ENCODE peak calls at places on chromosomes 2 and 18, in five cellular contexts. Z, D, H, X and W are unnamed samples.

GRCh38 chr18:61582205-61582710 is 249.0 kb downstream of the CDH20 start:
- DNase-seq in Z (no peak), D (no peak), H (no peak), X (no peak), W (no peak)

GRCh38 chr2:7672685-7673071 is 755.5 kb downstream of the RNF144A start:
- DNase-seq in Z (no peak), D (no peak), H (no peak), X (no peak), W (no peak)

GRCh38 chr2:234203135-234203984 is 152.9 kb downstream of the SPP2 start:
- DNase-seq in Z (peak), D (no peak), H (no peak), X (no peak), W (no peak)

GRCh38 chr2:23905155-23905554 is 21.8 kb downstream of the ATAD2B start:
- DNase-seq in Z (peak), D (no peak), H (no peak), X (no peak), W (no peak)

GRCh38 chr2:201407265-201407664 is 44.0 kb downstream of the TRAK2 start:
- DNase-seq in Z (peak), D (no peak), H (no peak), X (no peak), W (no peak)

GRCh38 chr2:118003396-118003824 is 10.5 kb downstream of the CCDC93 start:
- DNase-seq in Z (peak), D (no peak), H (peak), X (peak), W (peak)

GRCh38 chr2:239294571-239295054 is 106.2 kb downstream of the HDAC4 start:
- DNase-seq in Z (no peak), D (no peak), H (no peak), X (peak), W (no peak)

GRCh38 chr2:74188018-74188601 is 9.4 kb upstream of the MOB1A start:
- DNase-seq in Z (peak), D (peak), H (no peak), X (no peak), W (no peak)

GRCh38 chr2:73033142-73033765 is 38.3 kb downstream of the SFXN5 start:
- DNase-seq in Z (no peak), D (no peak), H (no peak), X (no peak), W (no peak)

GRCh38 chr2:207833265-207833751 is 63.6 kb upstream of the FZD5 start:
- DNase-seq in Z (no peak), D (no peak), H (no peak), X (no peak), W (peak)

GRCh38 chr2:55148269-55148668 is 83.8 kb downstream of the CLHC1 start:
- DNase-seq in Z (peak), D (no peak), H (no peak), X (no peak), W (no peak)

GRCh38 chr2:111200333-111200879 is 79.7 kb downstream of the BCL2L11 start:
- DNase-seq in Z (no peak), D (no peak), H (no peak), X (no peak), W (no peak)

GRCh38 chr18:73842795-73843394 is 304.7 kb downstream of the FBXO15 start:
- DNase-seq in Z (peak), D (peak), H (peak), X (peak), W (peak)

GRCh38 chr18:73840319-73841065 is 307.1 kb downstream of the FBXO15 start:
- DNase-seq in Z (no peak), D (no peak), H (no peak), X (no peak), W (no peak)

GRCh38 chr18:73839441-73839840 is 308.2 kb downstream of the FBXO15 start:
- DNase-seq in Z (no peak), D (no peak), H (no peak), X (no peak), W (no peak)

DNA sequence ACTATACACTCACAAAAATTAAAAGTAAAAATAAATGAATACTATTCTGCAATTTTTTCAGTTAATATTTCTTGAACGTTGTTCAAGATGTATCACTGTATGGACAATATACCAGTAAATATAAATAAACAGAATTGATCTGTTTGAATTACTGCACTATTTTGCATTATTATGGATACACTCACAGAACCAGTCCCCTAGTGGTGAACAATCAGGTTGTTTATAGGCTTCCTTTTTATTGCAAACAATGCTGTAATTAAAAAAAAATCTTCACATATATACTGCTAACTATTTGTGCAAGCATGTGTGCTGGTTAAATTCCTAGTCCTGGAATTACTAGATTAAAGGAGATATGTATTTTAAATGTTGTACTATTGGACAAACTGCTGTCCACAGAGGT is 306.0 kb downstream of the FBXO15 start:
- DNase-seq in Z (no peak), D (no peak), H (no peak), X (no peak), W (no peak)
- TF ChIP-seq CTCF in Z (peak), D (no peak), H (no peak), X (no peak), W (no peak)

GRCh38 chr2:136117391-136117841 is 533 bp downstream of the CXCR4 start:
- DNase-seq in Z (peak), D (peak), H (peak), X (peak), W (peak)
- TF ChIP-seq CTCF in Z (peak), D (peak), H (no peak), X (no peak), W (no peak)

GRCh38 chr2:196718394-196718793 is 78.9 kb downstream of the CCDC150 start:
- DNase-seq in Z (peak), D (no peak), H (no peak), X (no peak), W (no peak)

GRCh38 chr2:196719565-196719872 is 80.0 kb downstream of the GTF3C3 start:
- DNase-seq in Z (no peak), D (no peak), H (no peak), X (no peak), W (no peak)

GRCh38 chr2:196718796-196719564 is 79.5 kb downstream of the CCDC150 start:
- DNase-seq in Z (peak), D (peak), H (no peak), X (peak), W (peak)
- TF ChIP-seq CTCF in Z (peak), D (no peak), H (no peak), X (peak), W (no peak)

DNA sequence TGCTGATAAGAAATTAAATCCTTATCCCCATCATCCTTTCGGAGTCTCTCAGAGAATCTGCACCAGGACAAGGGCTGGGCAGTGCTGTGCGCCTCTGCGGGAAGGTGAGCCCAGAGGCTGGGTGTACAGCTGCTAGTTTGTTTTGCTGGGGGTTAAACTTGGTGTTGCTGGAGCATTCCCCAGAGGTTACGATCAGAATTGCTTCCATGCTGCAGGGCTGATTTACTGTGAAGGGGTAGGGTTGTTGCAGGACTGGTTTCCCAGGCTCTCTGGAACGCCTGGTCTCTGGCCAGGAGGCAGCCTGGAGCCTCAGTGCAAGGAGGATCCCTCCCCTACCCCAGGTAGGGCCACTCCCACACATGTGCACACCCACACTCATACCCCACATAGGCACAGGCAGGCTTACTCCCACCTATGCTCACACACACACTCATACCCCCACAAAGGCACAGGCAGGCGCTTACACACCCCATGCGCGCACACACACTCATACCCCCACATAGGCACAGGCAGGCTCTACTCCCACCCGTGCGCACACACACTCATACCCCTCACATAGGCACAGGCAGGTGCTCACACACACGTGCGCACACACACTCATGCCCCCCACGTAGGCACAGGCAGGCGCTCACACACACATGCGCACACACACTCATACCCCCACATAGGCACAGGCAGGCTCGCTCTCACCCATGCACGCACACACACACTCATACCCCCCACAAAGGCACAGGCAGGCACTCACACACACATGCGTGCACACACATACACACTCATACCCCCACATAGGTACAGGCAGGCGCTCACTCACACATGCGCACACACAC is 11.3 kb downstream of the CNNM4 start:
- DNase-seq in Z (no peak), D (no peak), H (no peak), X (no peak), W (no peak)
- TF ChIP-seq CTCF in Z (no peak), D (no peak), H (no peak), X (no peak), W (no peak)